ENCODE peak calls at places on chromosome 3, in eight cellular contexts. G is pancreas, J is endodermal cell, V is fibroblast of lung, U is right cardiac atrium, H is left lung, O is left ventricle myocardium inferior, R is brain microvascular endothelial cell. E is an unnamed sample.
A peak's percentile ranks its signal among the peaks of the same experiment; 100 is the strongest.

GRCh38 chr3:153103406-153103945 is 58.5 kb upstream of the RAP2B start:
- DNase-seq in G (no peak), J (no peak), V (no peak), U (no peak), H (no peak), O (no peak), R (no peak), E (no peak)

GRCh38 chr3:162034368-162034767 is 537.8 kb downstream of the OTOL1 start:
- DNase-seq in G (no peak), J (no peak), V (peak; percentile 44), U (no peak), H (no peak), O (no peak), R (peak; percentile 58), E (no peak)

GRCh38 chr3:11548721-11549131 is 95.0 kb downstream of the VGLL4 start:
- DNase-seq in G (no peak), J (no peak), V (peak; percentile 55), U (no peak), H (no peak), O (peak; percentile 21), R (peak; percentile 85), E (peak; percentile 48)

GRCh38 chr3:152183473-152183872 is 85.3 kb upstream of the MBNL1 start:
- DNase-seq in G (peak; percentile 22), J (peak; percentile 80), V (peak; percentile 65), U (no peak), H (no peak), O (peak; percentile 39), R (peak; percentile 43), E (peak; percentile 54)

GRCh38 chr3:112119686-112120484 is 13.2 kb downstream of the GCSAM start:
- DNase-seq in G (no peak), J (no peak), V (no peak), U (no peak), H (no peak), O (no peak), R (no peak), E (no peak)

GRCh38 chr3:152058906-152059305 is 185.5 kb downstream of the SUCNR1 start:
- DNase-seq in G (no peak), J (no peak), V (peak; percentile 7), U (no peak), H (no peak), O (no peak), R (no peak), E (no peak)

GRCh38 chr3:62615258-62615840 is 242.0 kb upstream of the FEZF2 start:
- DNase-seq in G (no peak), J (no peak), V (no peak), U (no peak), H (no peak), O (no peak), R (no peak), E (no peak)

GRCh38 chr3:16247282-16248058 is 17.3 kb downstream of the DPH3 start:
- DNase-seq in G (peak; percentile 82), J (peak; percentile 91), V (peak; percentile 87), U (peak; percentile 85), H (peak; percentile 79), O (peak; percentile 57), R (peak; percentile 80), E (peak; percentile 72)

GRCh38 chr3:120652896-120653545 is 29.0 kb downstream of the HGD start:
- DNase-seq in G (peak; percentile 21), J (no peak), V (no peak), U (no peak), H (no peak), O (no peak), R (no peak), E (no peak)

GRCh38 chr3:59749291-59749690 is 699.5 kb upstream of the CFAP20DC start:
- DNase-seq in G (no peak), J (no peak), V (peak; percentile 46), U (no peak), H (no peak), O (no peak), R (no peak), E (no peak)

GRCh38 chr3:18394384-18394995 is 30.6 kb downstream of the SATB1 start:
- DNase-seq in G (no peak), J (no peak), V (no peak), U (no peak), H (no peak), O (no peak), R (no peak), E (no peak)

GRCh38 chr3:16704938-16705337 is 99.7 kb upstream of the DAZL start:
- DNase-seq in G (no peak), J (no peak), V (no peak), U (no peak), H (no peak), O (no peak), R (no peak), E (no peak)

GRCh38 chr3:37145607-37146006 is 28.8 kb downstream of the LRRFIP2 start:
- DNase-seq in G (no peak), J (no peak), V (peak; percentile 47), U (no peak), H (no peak), O (no peak), R (no peak), E (no peak)

GRCh38 chr3:100103558-100104441 is 10.5 kb downstream of the FILIP1L start:
- DNase-seq in G (peak; percentile 51), J (no peak), V (peak; percentile 90), U (no peak), H (peak; percentile 39), O (no peak), R (peak; percentile 76), E (no peak)

GRCh38 chr3:197801801-197802504 is 10.9 kb downstream of the LRCH3 start:
- DNase-seq in G (no peak), J (no peak), V (peak; percentile 48), U (no peak), H (no peak), O (no peak), R (no peak), E (no peak)

GRCh38 chr3:42935472-42935871 is 29.5 kb downstream of the ZNF662 start:
- DNase-seq in G (no peak), J (no peak), V (no peak), U (no peak), H (no peak), O (no peak), R (no peak), E (no peak)

GRCh38 chr3:182618085-182618732 is 175.1 kb upstream of the ATP11B start:
- DNase-seq in G (no peak), J (no peak), V (peak; percentile 8), U (no peak), H (no peak), O (no peak), R (no peak), E (no peak)

DNA sequence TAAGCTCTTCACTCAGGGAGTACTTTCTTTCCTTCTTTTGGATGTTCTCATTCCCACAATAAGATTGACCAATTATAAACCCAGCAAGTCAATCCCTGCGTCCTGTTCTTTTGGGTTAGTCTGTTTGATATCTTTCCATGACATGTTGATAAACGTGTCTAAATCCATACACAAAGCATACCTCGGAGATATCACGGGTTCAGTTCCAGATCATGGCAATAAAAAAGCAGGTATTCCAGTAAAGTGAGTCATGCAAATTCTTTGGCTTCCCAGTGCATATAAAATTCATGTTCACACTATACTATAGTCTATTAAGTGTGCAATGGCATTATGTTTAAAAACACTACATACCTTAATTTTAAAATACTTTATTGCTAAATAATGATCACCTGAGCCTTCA is 667.7 kb downstream of the MAGI1 start:
- DNase-seq in G (no peak), J (no peak), V (no peak), U (no peak), H (no peak), O (no peak), R (no peak), E (no peak)
- H3K4me3 ChIP-seq in G (no peak overlapping the region), J (peak overlapping the region; percentile 33), V (no peak overlapping the region), U (no peak overlapping the region), H (no peak overlapping the region), O (no peak overlapping the region), R (no peak overlapping the region), E (no peak overlapping the region)

GRCh38 chr3:13071695-13072094 is 1.5 kb downstream of the IQSEC1 start:
- DNase-seq in G (no peak), J (no peak), V (no peak), U (no peak), H (no peak), O (no peak), R (no peak), E (no peak)
- H3K4me3 ChIP-seq in G (no peak overlapping the region), J (no peak overlapping the region), V (no peak overlapping the region), U (no peak overlapping the region), H (no peak overlapping the region), O (no peak overlapping the region), R (no peak overlapping the region), E (no peak overlapping the region)

GRCh38 chr3:127700406-127700805 is 27.7 kb downstream of the ABTB1 start:
- DNase-seq in G (no peak), J (no peak), V (no peak), U (peak; percentile 33), H (no peak), O (no peak), R (no peak), E (no peak)

GRCh38 chr3:127699946-127700300 is 27.2 kb downstream of the ABTB1 start:
- DNase-seq in G (no peak), J (no peak), V (no peak), U (no peak), H (no peak), O (no peak), R (no peak), E (no peak)

GRCh38 chr3:127699098-127699945 is 26.6 kb downstream of the ABTB1 start:
- DNase-seq in G (peak; percentile 46), J (no peak), V (peak; percentile 79), U (peak; percentile 5), H (no peak), O (peak; percentile 16), R (no peak), E (no peak)

GRCh38 chr3:127698264-127699097 is 25.7 kb downstream of the ABTB1 start:
- DNase-seq in G (no peak), J (no peak), V (no peak), U (peak; percentile 69), H (no peak), O (peak; percentile 22), R (no peak), E (peak; percentile 22)

GRCh38 chr3:127697531-127698240 is 24.9 kb downstream of the ABTB1 start:
- DNase-seq in G (peak; percentile 83), J (peak; percentile 89), V (peak; percentile 92), U (peak; percentile 94), H (peak; percentile 60), O (peak; percentile 88), R (peak; percentile 85), E (peak; percentile 66)
- H3K4me3 ChIP-seq in G (no peak overlapping the region), J (no peak overlapping the region), V (peak overlapping the region; percentile 15), U (no peak overlapping the region), H (no peak overlapping the region), O (peak overlapping the region; percentile 41), R (no peak overlapping the region), E (peak overlapping the region; percentile 15)

GRCh38 chr3:190321789-190322603 is at the start of gene CLDN1:
- DNase-seq in G (peak; percentile 86), J (peak; percentile 96), V (peak; percentile 70), U (peak; percentile 93), H (peak; percentile 82), O (peak; percentile 81), R (peak; percentile 71), E (peak; percentile 88)

GRCh38 chr3:190323241-190323617 is 983 bp upstream of the CLDN1 start:
- DNase-seq in G (no peak), J (peak; percentile 49), V (no peak), U (no peak), H (no peak), O (no peak), R (no peak), E (no peak)

GRCh38 chr3:190320594-190321362 is 1.5 kb downstream of the CLDN1 start:
- DNase-seq in G (no peak), J (no peak), V (no peak), U (no peak), H (no peak), O (no peak), R (no peak), E (no peak)

GRCh38 chr3:190319660-190320059 is 2.6 kb downstream of the CLDN1 start:
- DNase-seq in G (peak; percentile 71), J (no peak), V (no peak), U (no peak), H (peak; percentile 38), O (no peak), R (no peak), E (no peak)

GRCh38 chr3:190322604-190323240 is 476 bp upstream of the CLDN1 start:
- DNase-seq in G (no peak), J (no peak), V (peak; percentile 42), U (no peak), H (no peak), O (no peak), R (peak; percentile 11), E (no peak)
- H3K4me3 ChIP-seq in G (peak overlapping the region; percentile 82), J (peak overlapping the region; percentile 87), V (peak overlapping the region; percentile 62), U (peak overlapping the region; percentile 59), H (peak overlapping the region; percentile 53), O (peak overlapping the region; percentile 74), R (peak overlapping the region; percentile 67), E (no peak overlapping the region)